ENCODE peak calls at places on chromosomes 2 and 18, in four cellular contexts. F is H9, T is PC-3, G is psoas muscle. Z is an unnamed sample.

GRCh38 chr2:65161551-65162100 is 31.7 kb upstream of the RAB1A start:
- DNase-seq in G (no peak), T (peak), F (no peak), Z (no peak)

GRCh38 chr18:55427951-55428350 is 160.0 kb downstream of the TCF4 start:
- DNase-seq in F (no peak), G (no peak), T (no peak), Z (no peak)

GRCh38 chr2:145985517-145985916 is 1465.6 kb upstream of the ZEB2 start:
- DNase-seq in G (no peak), F (no peak), T (no peak), Z (no peak)

GRCh38 chr18:5604778-5605177 is 61.0 kb upstream of the EPB41L3 start:
- DNase-seq in G (no peak), T (no peak), F (no peak), Z (no peak)

GRCh38 chr2:139033300-139033699 is 253.1 kb upstream of the NXPH2 start:
- DNase-seq in G (no peak), F (no peak), T (peak), Z (no peak)

GRCh38 chr2:36663851-36664715 is 32.4 kb upstream of the VIT start:
- DNase-seq in F (peak), G (no peak), T (peak), Z (no peak)

GRCh38 chr2:234258562-234259141 is 208.2 kb downstream of the SPP2 start:
- DNase-seq in G (no peak), F (no peak), T (peak), Z (no peak)

GRCh38 chr18:13245481-13246000 is 27.0 kb downstream of the LDLRAD4 start:
- DNase-seq in F (no peak), G (no peak), T (no peak), Z (no peak)

GRCh38 chr2:136378712-136379595 is 261.0 kb upstream of the CXCR4 start:
- DNase-seq in G (peak), F (peak), T (peak), Z (peak)

GRCh38 chr18:46246101-46246500 is 141.9 kb downstream of the HAUS1 start:
- DNase-seq in G (no peak), T (no peak), F (no peak), Z (no peak)

GRCh38 chr2:162258169-162258568 is 14.9 kb upstream of the FAP start:
- DNase-seq in G (no peak), T (no peak), F (no peak), Z (no peak)

GRCh38 chr2:114526856-114527255 is 84.4 kb downstream of the DPP10 start:
- DNase-seq in F (no peak), G (no peak), T (no peak), Z (no peak)

GRCh38 chr2:5022056-5022455 is 670.1 kb upstream of the SOX11 start:
- DNase-seq in F (no peak), G (no peak), T (no peak), Z (no peak)

GRCh38 chr2:218187650-218188025 is 20.9 kb upstream of the CXCR1 start:
- DNase-seq in G (no peak), T (no peak), F (no peak), Z (no peak)

GRCh38 chr2:20050104-20050711 is 1.2 kb downstream of the LAPTM4A start:
- DNase-seq in T (peak), F (no peak), G (no peak), Z (no peak)

GRCh38 chr2:185955050-185955449 is 216.4 kb downstream of the FSIP2 start:
- DNase-seq in F (no peak), G (no peak), T (no peak), Z (no peak)

GRCh38 chr18:8730080-8730827 is 24.9 kb downstream of the MTCL1 start:
- DNase-seq in T (peak), F (no peak), G (peak), Z (no peak)

GRCh38 chr2:230908595-230909191 is 16.3 kb downstream of the GPR55 start:
- DNase-seq in F (peak), T (peak), G (no peak), Z (peak)

GRCh38 chr2:184201246-184201645 is 397.1 kb upstream of the ZNF804A start:
- DNase-seq in G (no peak), T (no peak), F (no peak), Z (no peak)

GRCh38 chr2:101199153-101199810 is 48.1 kb upstream of the TBC1D8 start:
- DNase-seq in G (no peak), T (peak), F (no peak), Z (no peak)
- TF ChIP-seq CTCF in G (no peak), T (no peak), F (no peak), Z (no peak)

GRCh38 chr2:38508311-38509039 is 94.3 kb downstream of the HNRNPLL start:
- DNase-seq in G (peak), F (peak), T (peak), Z (peak)
- TF ChIP-seq CTCF in G (peak), F (peak), T (peak), Z (peak)

DNA sequence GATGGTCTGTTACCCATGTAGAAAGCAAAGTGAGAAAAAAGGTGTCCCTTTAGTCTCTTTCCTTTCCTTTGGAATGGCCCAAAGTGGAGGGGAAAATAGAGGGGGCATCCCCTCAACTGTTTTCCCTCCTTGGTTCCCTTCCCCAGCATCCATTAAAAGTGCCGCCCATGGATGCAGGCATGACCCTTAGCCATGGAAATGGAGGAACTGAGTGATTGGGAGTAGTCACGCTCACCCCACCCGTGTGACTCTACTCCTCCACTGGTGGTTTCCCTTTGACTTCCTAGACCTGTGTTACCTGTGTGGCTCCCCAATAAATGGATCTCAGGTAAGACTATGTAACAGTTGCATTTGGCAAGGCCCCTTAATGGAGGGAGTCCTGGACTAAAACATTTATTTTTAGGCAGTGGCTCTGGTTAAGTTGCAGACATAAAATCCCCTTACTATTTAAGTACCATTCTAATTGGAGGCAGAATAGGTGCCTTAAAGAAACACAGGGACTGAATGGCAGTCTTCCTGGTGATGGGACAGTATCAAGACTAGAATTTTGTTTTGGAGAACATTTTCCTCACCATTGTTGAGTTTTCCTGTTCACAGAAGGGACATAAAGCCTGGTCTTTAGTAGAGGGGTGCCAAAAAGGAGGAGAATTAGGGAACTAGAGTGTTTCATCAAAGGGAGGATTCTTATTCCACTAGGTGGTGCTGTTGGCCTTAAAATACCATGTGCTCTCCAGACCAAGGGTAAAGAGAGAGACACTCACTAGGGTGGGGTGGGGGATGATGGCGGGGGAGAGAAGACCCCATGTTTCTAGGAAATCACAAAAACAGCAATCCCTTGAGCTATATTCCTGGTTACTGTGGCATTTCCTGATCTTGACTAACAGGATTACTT is 25.7 kb upstream of the PLA2R1 start:
- DNase-seq in G (no peak), F (no peak), T (peak), Z (no peak)
- TF ChIP-seq CTCF in G (no peak), F (peak), T (peak), Z (peak)

GRCh38 chr2:101205521-101205998 is 47.1 kb upstream of the CNOT11 start:
- DNase-seq in F (peak), G (peak), T (peak), Z (peak)

GRCh38 chr2:101206080-101206479 is 46.6 kb upstream of the CNOT11 start:
- DNase-seq in T (no peak), F (no peak), G (no peak), Z (no peak)

GRCh38 chr2:101200714-101201113 is 49.5 kb upstream of the TBC1D8 start:
- DNase-seq in T (peak), G (no peak), F (no peak), Z (no peak)

GRCh38 chr2:101208830-101209229 is 43.9 kb upstream of the CNOT11 start:
- DNase-seq in G (no peak), T (no peak), F (no peak), Z (no peak)

DNA sequence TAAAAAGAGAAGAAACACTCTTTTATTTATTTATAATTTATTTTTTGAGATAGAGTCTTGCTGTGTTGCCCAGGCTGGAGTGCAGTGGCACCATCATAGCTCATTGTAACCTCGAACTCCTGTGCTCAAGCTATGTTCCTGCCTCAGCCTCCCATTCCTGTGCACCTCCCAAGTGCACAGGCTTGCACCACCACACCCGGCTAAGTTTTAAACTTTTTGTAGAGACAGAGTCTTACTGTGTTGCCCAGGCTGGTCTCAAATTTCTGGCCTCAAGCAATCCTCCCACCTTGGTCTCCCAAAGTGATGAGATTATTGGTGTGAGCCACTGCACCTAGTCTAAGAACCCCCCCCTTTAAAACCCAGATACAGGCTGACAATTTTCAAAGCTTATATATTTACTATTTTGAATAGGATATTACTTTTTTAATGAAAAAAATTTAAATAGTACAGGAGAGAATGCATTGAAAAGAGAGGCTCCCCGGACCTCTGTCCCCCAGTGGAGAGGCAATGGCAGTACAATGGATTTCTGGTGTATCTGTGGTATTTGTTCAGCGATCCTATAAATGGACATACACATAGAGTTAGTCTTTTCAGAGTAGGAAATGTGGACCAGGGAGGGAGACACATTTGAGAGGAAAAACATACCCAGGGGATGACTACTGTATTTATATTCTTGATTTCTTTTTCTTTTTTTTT is 48.1 kb upstream of the CNOT11 start:
- DNase-seq in F (no peak), T (peak), G (no peak), Z (no peak)
- TF ChIP-seq CTCF in F (peak), T (peak), G (no peak), Z (no peak)

DNA sequence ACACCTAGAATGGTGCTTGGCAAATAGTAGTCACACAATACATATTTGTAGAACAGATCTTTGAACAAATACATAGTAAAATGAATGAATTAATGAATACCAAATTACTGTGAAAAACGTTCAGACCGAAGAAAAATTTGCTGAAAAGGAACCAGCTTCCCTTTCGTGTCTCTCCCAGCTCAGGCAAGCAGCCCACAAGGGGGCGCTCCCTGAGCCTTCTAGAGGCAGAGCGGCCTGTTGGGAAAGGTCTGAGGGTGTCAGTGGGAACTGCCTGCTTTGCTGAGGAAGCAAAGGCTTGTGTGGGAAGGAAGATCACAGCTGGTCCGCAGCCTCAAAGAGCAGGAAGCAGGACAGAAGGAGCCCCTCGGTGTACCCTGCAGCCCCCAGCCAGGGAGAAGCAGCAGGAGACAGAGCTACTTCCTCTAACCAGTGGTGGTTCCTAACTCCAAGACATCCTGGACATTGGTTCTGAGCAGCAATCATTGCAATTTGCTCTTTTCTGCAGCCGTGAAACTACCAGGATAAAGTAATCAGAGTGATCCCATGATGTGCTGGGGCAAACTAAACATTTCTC is 231.1 kb downstream of the ANKRD30B start:
- DNase-seq in G (no peak), T (peak), F (no peak), Z (peak)
- TF ChIP-seq CTCF in G (peak), T (peak), F (peak), Z (peak)

Z was measured in glutamatergic neuron.